ENCODE peak calls at places on chromosomes 7 and 10, in five cellular contexts. V is endothelial cell of umbilical vein, Q is left ventricle myocardium inferior, S is BE2C, D is neuronal stem cell. A is an unnamed sample.

GRCh38 chr10:125217986-125218675 is 57.8 kb upstream of the CTBP2 start:
- DNase-seq in S (no peak), Q (no peak), D (no peak), V (no peak), A (peak; percentile 30)

GRCh38 chr10:70053212-70053895 is 708 bp downstream of the MACROH2A2 start:
- DNase-seq in S (peak; percentile 41), Q (peak; percentile 26), D (peak; percentile 45), V (no peak), A (peak; percentile 18)

GRCh38 chr10:79298403-79299244 is 48.6 kb upstream of the PPIF start:
- DNase-seq in D (no peak), S (peak; percentile 61), V (peak; percentile 62), Q (no peak), A (peak; percentile 78)

GRCh38 chr7:111953611-111954010 is 252.6 kb downstream of the DOCK4 start:
- DNase-seq in D (no peak), Q (no peak), S (peak; percentile 20), V (no peak), A (peak; percentile 3)

GRCh38 chr7:24896031-24896433 is 83.9 kb downstream of the OSBPL3 start:
- DNase-seq in Q (no peak), D (no peak), V (no peak), S (no peak), A (no peak)

GRCh38 chr10:86400705-86401587 is 34.4 kb upstream of the GRID1 start:
- DNase-seq in S (no peak), V (no peak), D (no peak), Q (peak; percentile 40), A (peak; percentile 79)

GRCh38 chr10:110833234-110833940 is 38.3 kb upstream of the PDCD4 start:
- DNase-seq in Q (no peak), S (no peak), D (no peak), V (no peak), A (no peak)

GRCh38 chr10:117996709-117997108 is 50.0 kb downstream of the RAB11FIP2 start:
- DNase-seq in Q (no peak), D (no peak), S (no peak), V (no peak), A (no peak)

GRCh38 chr10:47058961-47059391 is 147.7 kb downstream of the PTPN20 start:
- DNase-seq in S (no peak), V (no peak), Q (no peak), D (no peak), A (no peak)

GRCh38 chr7:52271663-52272062 is 763.8 kb upstream of the POM121L12 start:
- DNase-seq in Q (no peak), V (no peak), D (no peak), S (no peak), A (no peak)

GRCh38 chr7:43439631-43440401 is 143.1 kb upstream of the STK17A start:
- DNase-seq in Q (no peak), D (peak; percentile 44), S (peak; percentile 68), V (peak; percentile 37), A (peak; percentile 29)

GRCh38 chr10:91632671-91633550 is at the start of gene PPP1R3C:
- DNase-seq in S (peak; percentile 96), D (peak; percentile 71), V (peak; percentile 84), Q (peak; percentile 90), A (peak; percentile 88)

GRCh38 chr7:7221602-7222038 is 39.3 kb downstream of the C1GALT1 start:
- DNase-seq in Q (no peak), D (no peak), S (peak; percentile 32), V (peak; percentile 55), A (no peak)

GRCh38 chr7:131633342-131633843 is 77.0 kb upstream of the PODXL start:
- DNase-seq in S (no peak), V (peak; percentile 56), D (no peak), Q (no peak), A (no peak)

GRCh38 chr10:131691481-131692090 is 209.2 kb upstream of the PPP2R2D start:
- DNase-seq in V (no peak), S (no peak), Q (no peak), D (no peak), A (no peak)

GRCh38 chr10:60377955-60378354 is 11.7 kb downstream of the ANK3 start:
- DNase-seq in S (no peak), Q (no peak), D (no peak), V (no peak), A (peak; percentile 17)

GRCh38 chr10:69377191-69377590 is 39.5 kb downstream of the TACR2 start:
- DNase-seq in V (peak; percentile 45), Q (no peak), D (no peak), S (no peak), A (no peak)

GRCh38 chr10:44786451-44786850 is 124.7 kb upstream of the TMEM72 start:
- DNase-seq in D (no peak), S (no peak), V (no peak), Q (no peak), A (no peak)

GRCh38 chr10:30562787-30563186 is 66.8 kb downstream of the LYZL2 start:
- DNase-seq in S (no peak), Q (no peak), V (no peak), D (no peak), A (peak; percentile 96)

GRCh38 chr7:16492513-16493062 is 27.1 kb upstream of the SOSTDC1 start:
- DNase-seq in Q (no peak), D (no peak), S (no peak), V (peak; percentile 22), A (peak; percentile 48)

GRCh38 chr10:91643700-91644099 is 10.8 kb upstream of the PPP1R3C start:
- DNase-seq in D (no peak), S (peak; percentile 13), Q (no peak), V (no peak), A (peak; percentile 7)

GRCh38 chr7:120813089-120813488 is 44.9 kb downstream of the TSPAN12 start:
- DNase-seq in S (no peak), V (no peak), Q (no peak), D (no peak), A (no peak)

GRCh38 chr7:128941946-128942526 is 4.3 kb downstream of the IRF5 start:
- DNase-seq in V (no peak), D (no peak), S (no peak), Q (no peak), A (no peak)

GRCh38 chr7:128939075-128939860 is 1.5 kb downstream of the IRF5 start:
- DNase-seq in D (no peak), V (no peak), Q (no peak), S (no peak), A (no peak)

GRCh38 chr7:128941323-128941890 is 3.7 kb downstream of the IRF5 start:
- DNase-seq in Q (no peak), S (no peak), D (no peak), V (no peak), A (no peak)

GRCh38 chr7:128939861-128940410 is 2.2 kb downstream of the IRF5 start:
- DNase-seq in D (no peak), Q (no peak), V (no peak), S (no peak), A (no peak)

DNA sequence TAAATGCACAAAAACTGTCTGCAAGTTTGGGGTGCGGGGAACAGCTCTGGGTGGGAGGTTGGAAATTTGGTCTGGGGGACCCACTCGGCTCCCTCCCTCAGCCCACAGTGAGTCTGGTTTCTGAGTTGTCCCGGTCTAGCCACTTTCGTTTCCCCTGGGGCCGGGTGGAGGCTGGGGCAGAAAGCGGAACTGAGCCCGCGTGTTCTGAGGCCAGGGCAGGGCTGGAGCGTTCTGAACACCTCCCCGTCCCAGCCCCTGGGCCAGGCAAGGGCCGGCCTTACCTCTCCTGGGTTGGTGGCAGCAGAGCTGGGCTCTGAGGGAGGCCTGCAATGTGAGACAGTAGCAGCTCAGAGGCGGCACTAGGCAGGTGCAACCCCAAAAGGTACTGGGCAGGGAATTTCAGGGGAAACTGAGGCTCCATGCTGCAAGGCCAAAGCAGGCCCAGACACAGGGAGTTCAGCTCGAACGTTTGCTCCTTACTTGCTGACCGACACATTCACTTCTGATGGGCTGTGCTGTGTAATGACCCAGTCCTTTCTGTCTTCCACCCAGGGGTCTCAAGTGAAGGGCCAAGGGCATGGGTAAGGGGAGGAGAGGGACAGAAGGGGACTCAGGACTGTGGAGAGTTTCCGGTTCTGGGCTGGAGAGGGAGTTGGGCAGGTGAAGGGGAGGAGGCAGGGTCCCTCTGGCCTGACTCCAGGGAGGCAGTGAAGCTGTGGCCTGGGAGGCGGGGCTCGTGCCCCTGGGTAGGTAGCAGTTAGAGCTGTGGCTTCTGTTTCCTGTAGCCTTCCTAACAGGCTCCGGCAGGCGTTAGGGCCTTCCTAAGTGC is 3.0 kb downstream of the IRF5 start:
- DNase-seq in D (no peak), V (no peak), Q (peak; percentile 66), S (no peak), A (no peak)
- H3K4me3 ChIP-seq in D (no peak overlapping the region), V (no peak overlapping the region), Q (peak overlapping the region; percentile 30), S (no peak overlapping the region), A (no peak overlapping the region)

GRCh38 chr7:92739091-92739490 is 97.3 kb downstream of the CDK6 start:
- DNase-seq in D (no peak), S (no peak), V (no peak), Q (no peak), A (no peak)

GRCh38 chr7:92737706-92738105 is 98.7 kb downstream of the CDK6 start:
- DNase-seq in Q (no peak), D (no peak), V (no peak), S (no peak), A (no peak)

GRCh38 chr7:92740134-92740533 is 96.2 kb downstream of the CDK6 start:
- DNase-seq in V (no peak), S (no peak), Q (no peak), D (no peak), A (no peak)

GRCh38 chr7:92742186-92742585 is 94.2 kb downstream of the CDK6 start:
- DNase-seq in D (no peak), V (no peak), Q (no peak), S (no peak), A (no peak)

DNA sequence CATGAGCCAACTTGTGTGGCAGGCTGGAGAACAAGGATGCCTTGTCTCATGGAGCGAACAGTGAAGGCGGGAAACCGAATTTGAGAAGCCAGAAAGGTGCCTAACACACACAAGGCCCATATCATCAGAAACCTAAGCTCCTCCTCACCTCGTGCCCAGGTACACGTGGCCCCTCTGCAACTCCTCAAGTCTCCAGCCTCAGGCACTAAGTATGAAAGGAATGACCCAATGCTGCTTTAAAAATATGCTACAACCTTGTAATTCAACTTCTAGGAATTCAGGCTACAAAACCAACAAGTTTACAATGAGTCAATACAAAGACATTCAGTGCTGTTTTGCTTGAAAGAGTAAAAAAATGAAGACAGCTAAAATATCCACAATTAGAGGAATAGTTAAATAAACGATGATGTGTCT is 95.7 kb downstream of the CDK6 start:
- DNase-seq in Q (no peak), S (no peak), D (no peak), V (no peak), A (no peak)
- H3K4me3 ChIP-seq in Q (no peak overlapping the region), S (no peak overlapping the region), D (no peak overlapping the region), V (no peak overlapping the region), A (no peak overlapping the region)

GRCh38 chr7:150977382-150978135 is 562 bp downstream of the KCNH2 start:
- DNase-seq in D (no peak), S (peak; percentile 52), V (no peak), Q (no peak), A (no peak)
- H3K4me3 ChIP-seq in D (peak overlapping the region; percentile 69), S (peak overlapping the region; percentile 72), V (no peak overlapping the region), Q (peak overlapping the region; percentile 67), A (peak overlapping the region; percentile 48)

GRCh38 chr7:100949227-100949930 is at the start of gene MUC3A:
- DNase-seq in V (no peak), Q (no peak), S (no peak), D (no peak), A (peak; percentile 100)

GRCh38 chr7:100947792-100948191 is 1.5 kb upstream of the MUC3A start:
- DNase-seq in D (no peak), Q (no peak), V (no peak), S (no peak), A (no peak)

GRCh38 chr7:100951172-100951571 is 1.8 kb downstream of the MUC3A start:
- DNase-seq in S (no peak), D (no peak), V (no peak), Q (no peak), A (no peak)

GRCh38 chr7:100951888-100952560 is 2.7 kb downstream of the MUC3A start:
- DNase-seq in S (no peak), Q (no peak), V (no peak), D (no peak), A (no peak)

GRCh38 chr7:100949931-100950443 is 653 bp downstream of the MUC3A start:
- DNase-seq in V (no peak), S (no peak), Q (no peak), D (no peak), A (peak; percentile 83)
- H3K4me3 ChIP-seq in V (no peak overlapping the region), S (no peak overlapping the region), Q (peak overlapping the region; percentile 51), D (no peak overlapping the region), A (no peak overlapping the region)

A was measured in small intestine.